ENCODE peak calls at places on chromosomes 7 and 10, in ten cellular contexts. One of them, this sample, is unnamed.

GRCh38 chr10:110016037-110016436 is 8.3 kb downstream of the ADD3 start:
- DNase-seq in psoas muscle: no peak
- DNase-seq in IMR-90: peak
- DNase-seq in fibroblast of lung: peak
- DNase-seq in Calu3: no peak
- DNase-seq in colonic mucosa: no peak
- DNase-seq in osteocyte: no peak
- DNase-seq in breast epithelium: no peak
- DNase-seq in astrocyte of the spinal cord: peak
- DNase-seq in omental fat pad: no peak
- DNase-seq in this sample: no peak

GRCh38 chr7:151754142-151754590 is 122.7 kb downstream of the PRKAG2 start:
- DNase-seq in psoas muscle: peak
- DNase-seq in IMR-90: peak
- DNase-seq in fibroblast of lung: peak
- DNase-seq in Calu3: peak
- DNase-seq in colonic mucosa: peak
- DNase-seq in osteocyte: peak
- DNase-seq in breast epithelium: peak
- DNase-seq in astrocyte of the spinal cord: peak
- DNase-seq in omental fat pad: no peak
- DNase-seq in this sample: peak

GRCh38 chr7:134084488-134085144 is 42.5 kb upstream of the LRGUK start:
- DNase-seq in psoas muscle: no peak
- DNase-seq in IMR-90: no peak
- DNase-seq in fibroblast of lung: no peak
- DNase-seq in Calu3: no peak
- DNase-seq in colonic mucosa: no peak
- DNase-seq in osteocyte: no peak
- DNase-seq in breast epithelium: no peak
- DNase-seq in astrocyte of the spinal cord: no peak
- DNase-seq in omental fat pad: no peak
- DNase-seq in this sample: no peak

GRCh38 chr10:35959103-35959740 is 317.1 kb upstream of the FZD8 start:
- DNase-seq in psoas muscle: no peak
- DNase-seq in IMR-90: peak
- DNase-seq in fibroblast of lung: no peak
- DNase-seq in Calu3: no peak
- DNase-seq in colonic mucosa: no peak
- DNase-seq in osteocyte: no peak
- DNase-seq in breast epithelium: no peak
- DNase-seq in astrocyte of the spinal cord: no peak
- DNase-seq in omental fat pad: no peak
- DNase-seq in this sample: no peak

GRCh38 chr10:88810196-88810961 is 7.8 kb downstream of the LIPM start:
- DNase-seq in psoas muscle: no peak
- DNase-seq in IMR-90: peak
- DNase-seq in fibroblast of lung: peak
- DNase-seq in Calu3: peak
- DNase-seq in colonic mucosa: peak
- DNase-seq in osteocyte: no peak
- DNase-seq in breast epithelium: no peak
- DNase-seq in astrocyte of the spinal cord: peak
- DNase-seq in omental fat pad: no peak
- DNase-seq in this sample: peak

GRCh38 chr7:82697897-82698296 is 254.3 kb upstream of the CACNA2D1 start:
- DNase-seq in psoas muscle: no peak
- DNase-seq in IMR-90: peak
- DNase-seq in fibroblast of lung: peak
- DNase-seq in Calu3: no peak
- DNase-seq in colonic mucosa: no peak
- DNase-seq in osteocyte: no peak
- DNase-seq in breast epithelium: no peak
- DNase-seq in astrocyte of the spinal cord: no peak
- DNase-seq in omental fat pad: no peak
- DNase-seq in this sample: no peak

GRCh38 chr10:19144206-19144605 is 95.6 kb downstream of the MALRD1 start:
- DNase-seq in psoas muscle: no peak
- DNase-seq in IMR-90: no peak
- DNase-seq in fibroblast of lung: no peak
- DNase-seq in Calu3: no peak
- DNase-seq in colonic mucosa: no peak
- DNase-seq in osteocyte: no peak
- DNase-seq in breast epithelium: no peak
- DNase-seq in astrocyte of the spinal cord: no peak
- DNase-seq in omental fat pad: no peak
- DNase-seq in this sample: no peak

GRCh38 chr10:102220612-102221011 is 5.5 kb upstream of the ELOVL3 start:
- DNase-seq in psoas muscle: no peak
- DNase-seq in IMR-90: no peak
- DNase-seq in fibroblast of lung: no peak
- DNase-seq in Calu3: no peak
- DNase-seq in colonic mucosa: no peak
- DNase-seq in osteocyte: no peak
- DNase-seq in breast epithelium: no peak
- DNase-seq in astrocyte of the spinal cord: no peak
- DNase-seq in omental fat pad: no peak
- DNase-seq in this sample: no peak

GRCh38 chr10:1242975-1243374 is 186.8 kb downstream of the WDR37 start:
- DNase-seq in psoas muscle: no peak
- DNase-seq in IMR-90: no peak
- DNase-seq in fibroblast of lung: no peak
- DNase-seq in Calu3: no peak
- DNase-seq in colonic mucosa: no peak
- DNase-seq in osteocyte: no peak
- DNase-seq in breast epithelium: no peak
- DNase-seq in astrocyte of the spinal cord: no peak
- DNase-seq in omental fat pad: no peak
- DNase-seq in this sample: no peak

GRCh38 chr10:86139066-86139657 is 227.4 kb downstream of the GRID1 start:
- DNase-seq in psoas muscle: no peak
- DNase-seq in IMR-90: no peak
- DNase-seq in fibroblast of lung: no peak
- DNase-seq in Calu3: peak
- DNase-seq in colonic mucosa: no peak
- DNase-seq in osteocyte: no peak
- DNase-seq in breast epithelium: no peak
- DNase-seq in astrocyte of the spinal cord: no peak
- DNase-seq in omental fat pad: no peak
- DNase-seq in this sample: peak

GRCh38 chr7:101754432-101755159 is 62.8 kb upstream of the CUX1 start:
- DNase-seq in psoas muscle: no peak
- DNase-seq in IMR-90: peak
- DNase-seq in fibroblast of lung: peak
- DNase-seq in Calu3: no peak
- DNase-seq in colonic mucosa: no peak
- DNase-seq in osteocyte: no peak
- DNase-seq in breast epithelium: no peak
- DNase-seq in astrocyte of the spinal cord: peak
- DNase-seq in omental fat pad: no peak
- DNase-seq in this sample: peak

GRCh38 chr7:112129655-112130323 is 76.4 kb downstream of the DOCK4 start:
- DNase-seq in psoas muscle: peak
- DNase-seq in IMR-90: no peak
- DNase-seq in fibroblast of lung: no peak
- DNase-seq in Calu3: no peak
- DNase-seq in colonic mucosa: no peak
- DNase-seq in osteocyte: no peak
- DNase-seq in breast epithelium: peak
- DNase-seq in astrocyte of the spinal cord: no peak
- DNase-seq in omental fat pad: no peak
- DNase-seq in this sample: peak

GRCh38 chr7:24769863-24770262 is 12.6 kb upstream of the GSDME start:
- DNase-seq in psoas muscle: no peak
- DNase-seq in IMR-90: no peak
- DNase-seq in fibroblast of lung: no peak
- DNase-seq in Calu3: no peak
- DNase-seq in colonic mucosa: no peak
- DNase-seq in osteocyte: no peak
- DNase-seq in breast epithelium: no peak
- DNase-seq in astrocyte of the spinal cord: no peak
- DNase-seq in omental fat pad: no peak
- DNase-seq in this sample: peak

GRCh38 chr10:27986831-27987230 is 12.0 kb downstream of the ODAD2 start:
- DNase-seq in psoas muscle: no peak
- DNase-seq in IMR-90: no peak
- DNase-seq in fibroblast of lung: no peak
- DNase-seq in Calu3: no peak
- DNase-seq in colonic mucosa: no peak
- DNase-seq in osteocyte: no peak
- DNase-seq in breast epithelium: no peak
- DNase-seq in astrocyte of the spinal cord: no peak
- DNase-seq in omental fat pad: no peak
- DNase-seq in this sample: no peak

GRCh38 chr10:44733743-44734488 is 177.2 kb upstream of the TMEM72 start:
- DNase-seq in psoas muscle: no peak
- DNase-seq in IMR-90: no peak
- DNase-seq in fibroblast of lung: peak
- DNase-seq in Calu3: peak
- DNase-seq in colonic mucosa: no peak
- DNase-seq in osteocyte: no peak
- DNase-seq in breast epithelium: no peak
- DNase-seq in astrocyte of the spinal cord: no peak
- DNase-seq in omental fat pad: no peak
- DNase-seq in this sample: no peak
- TF ChIP-seq CTCF in psoas muscle: no peak
- TF ChIP-seq CTCF in IMR-90: peak
- TF ChIP-seq CTCF in fibroblast of lung: peak
- TF ChIP-seq CTCF in Calu3: peak
- TF ChIP-seq CTCF in colonic mucosa: no peak
- TF ChIP-seq CTCF in osteocyte: peak
- TF ChIP-seq CTCF in breast epithelium: no peak
- TF ChIP-seq CTCF in astrocyte of the spinal cord: peak
- TF ChIP-seq CTCF in omental fat pad: no peak
- TF ChIP-seq CTCF in this sample: peak

GRCh38 chr7:1050254-1050906 is 6.0 kb downstream of the GPR146 start:
- DNase-seq in psoas muscle: no peak
- DNase-seq in IMR-90: no peak
- DNase-seq in fibroblast of lung: no peak
- DNase-seq in Calu3: no peak
- DNase-seq in colonic mucosa: no peak
- DNase-seq in osteocyte: no peak
- DNase-seq in breast epithelium: no peak
- DNase-seq in astrocyte of the spinal cord: no peak
- DNase-seq in omental fat pad: no peak
- DNase-seq in this sample: no peak

GRCh38 chr7:1050956-1051690 is 6.8 kb downstream of the GPR146 start:
- DNase-seq in psoas muscle: no peak
- DNase-seq in IMR-90: no peak
- DNase-seq in fibroblast of lung: no peak
- DNase-seq in Calu3: no peak
- DNase-seq in colonic mucosa: no peak
- DNase-seq in osteocyte: no peak
- DNase-seq in breast epithelium: no peak
- DNase-seq in astrocyte of the spinal cord: no peak
- DNase-seq in omental fat pad: no peak
- DNase-seq in this sample: no peak

GRCh38 chr7:1049006-1049741 is 4.8 kb downstream of the GPR146 start:
- DNase-seq in psoas muscle: no peak
- DNase-seq in IMR-90: no peak
- DNase-seq in fibroblast of lung: no peak
- DNase-seq in Calu3: no peak
- DNase-seq in colonic mucosa: no peak
- DNase-seq in osteocyte: no peak
- DNase-seq in breast epithelium: no peak
- DNase-seq in astrocyte of the spinal cord: no peak
- DNase-seq in omental fat pad: no peak
- DNase-seq in this sample: no peak

GRCh38 chr7:1052031-1052818 is 7.9 kb downstream of the GPR146 start:
- DNase-seq in psoas muscle: no peak
- DNase-seq in IMR-90: no peak
- DNase-seq in fibroblast of lung: no peak
- DNase-seq in Calu3: no peak
- DNase-seq in colonic mucosa: no peak
- DNase-seq in osteocyte: no peak
- DNase-seq in breast epithelium: no peak
- DNase-seq in astrocyte of the spinal cord: no peak
- DNase-seq in omental fat pad: no peak
- DNase-seq in this sample: no peak

GRCh38 chr7:1049801-1050200 is 5.5 kb downstream of the GPR146 start:
- DNase-seq in psoas muscle: no peak
- DNase-seq in IMR-90: no peak
- DNase-seq in fibroblast of lung: no peak
- DNase-seq in Calu3: no peak
- DNase-seq in colonic mucosa: no peak
- DNase-seq in osteocyte: no peak
- DNase-seq in breast epithelium: no peak
- DNase-seq in astrocyte of the spinal cord: no peak
- DNase-seq in omental fat pad: no peak
- DNase-seq in this sample: no peak
- TF ChIP-seq CTCF in psoas muscle: no peak
- TF ChIP-seq CTCF in IMR-90: no peak
- TF ChIP-seq CTCF in fibroblast of lung: no peak
- TF ChIP-seq CTCF in Calu3: no peak
- TF ChIP-seq CTCF in colonic mucosa: no peak
- TF ChIP-seq CTCF in osteocyte: no peak
- TF ChIP-seq CTCF in breast epithelium: no peak
- TF ChIP-seq CTCF in astrocyte of the spinal cord: no peak
- TF ChIP-seq CTCF in omental fat pad: no peak
- TF ChIP-seq CTCF in this sample: no peak

DNA sequence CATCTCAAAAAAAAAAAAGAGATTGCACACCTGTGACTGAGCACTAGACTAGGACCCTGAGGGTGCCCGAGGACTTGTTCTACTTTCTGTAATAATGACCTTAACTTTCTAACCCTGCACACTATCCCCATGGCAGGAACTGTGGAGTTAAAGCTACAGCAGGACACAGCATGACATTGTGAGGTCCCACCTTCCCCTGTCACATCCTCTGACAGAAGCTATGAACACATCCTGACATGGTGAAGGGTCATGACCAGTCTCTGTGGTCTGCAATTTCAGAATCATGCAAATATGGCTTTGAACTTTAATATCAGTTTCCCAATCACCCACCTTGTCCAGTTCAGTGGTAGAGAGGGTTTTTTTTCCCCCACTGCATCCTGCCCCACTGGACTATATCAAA is 18.5 kb upstream of the SAR1A start:
- DNase-seq in psoas muscle: no peak
- DNase-seq in IMR-90: no peak
- DNase-seq in fibroblast of lung: no peak
- DNase-seq in Calu3: no peak
- DNase-seq in colonic mucosa: no peak
- DNase-seq in osteocyte: no peak
- DNase-seq in breast epithelium: no peak
- DNase-seq in astrocyte of the spinal cord: no peak
- DNase-seq in omental fat pad: no peak
- DNase-seq in this sample: no peak
- TF ChIP-seq CTCF in psoas muscle: no peak
- TF ChIP-seq CTCF in IMR-90: no peak
- TF ChIP-seq CTCF in fibroblast of lung: no peak
- TF ChIP-seq CTCF in Calu3: no peak
- TF ChIP-seq CTCF in colonic mucosa: no peak
- TF ChIP-seq CTCF in osteocyte: no peak
- TF ChIP-seq CTCF in breast epithelium: no peak
- TF ChIP-seq CTCF in astrocyte of the spinal cord: no peak
- TF ChIP-seq CTCF in omental fat pad: no peak
- TF ChIP-seq CTCF in this sample: no peak

DNA sequence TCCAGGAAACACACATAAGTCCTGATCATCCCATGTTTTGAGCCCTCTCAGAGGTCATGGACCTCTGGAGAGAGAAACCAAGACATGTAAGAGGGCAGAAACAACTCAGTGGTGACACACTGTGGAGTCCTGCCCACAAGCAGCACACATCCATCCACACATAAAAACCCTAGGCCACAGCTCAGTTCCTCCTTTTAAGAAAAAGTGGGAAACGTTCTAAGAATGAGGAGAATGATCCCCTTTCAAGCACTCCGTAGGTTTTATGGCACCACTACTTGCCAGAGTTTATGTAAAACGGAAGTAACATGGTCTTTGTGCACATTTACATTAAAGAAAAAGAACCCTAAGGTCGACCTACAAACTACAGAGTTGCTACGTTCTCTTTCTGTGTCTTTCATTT is 19.9 kb downstream of the ATAD1 start:
- DNase-seq in psoas muscle: no peak
- DNase-seq in IMR-90: no peak
- DNase-seq in fibroblast of lung: no peak
- DNase-seq in Calu3: no peak
- DNase-seq in colonic mucosa: no peak
- DNase-seq in osteocyte: no peak
- DNase-seq in breast epithelium: no peak
- DNase-seq in astrocyte of the spinal cord: no peak
- DNase-seq in omental fat pad: no peak
- DNase-seq in this sample: no peak
- TF ChIP-seq CTCF in psoas muscle: no peak
- TF ChIP-seq CTCF in IMR-90: no peak
- TF ChIP-seq CTCF in fibroblast of lung: no peak
- TF ChIP-seq CTCF in Calu3: no peak
- TF ChIP-seq CTCF in colonic mucosa: no peak
- TF ChIP-seq CTCF in osteocyte: no peak
- TF ChIP-seq CTCF in breast epithelium: no peak
- TF ChIP-seq CTCF in astrocyte of the spinal cord: no peak
- TF ChIP-seq CTCF in omental fat pad: no peak
- TF ChIP-seq CTCF in this sample: no peak